ENCODE peak calls at places on chromosome 11, in four cellular contexts. A is endothelial cell, D is OCI-LY7, N is GM23338. R is an unnamed sample.
A peak's percentile ranks its signal among the peaks of the same experiment; 100 is the strongest.

GRCh38 chr11:69523453-69523852 is 42.0 kb downstream of the LINC01488 start:
- DNase-seq in A (no peak), D (no peak), N (no peak), R (no peak)

GRCh38 chr11:126366064-126366822 is 10.8 kb downstream of the ST3GAL4 start:
- DNase-seq in N (peak; percentile 43), D (no peak), A (no peak), R (no peak)

GRCh38 chr11:134792044-134792443 is 380.0 kb upstream of the B3GAT1 start:
- DNase-seq in A (no peak), N (no peak), D (no peak), R (no peak)

GRCh38 chr11:95923730-95924413 is at the start of gene MTMR2:
- DNase-seq in D (peak; percentile 43), N (peak; percentile 90), A (peak; percentile 84), R (peak; percentile 67)

GRCh38 chr11:110152199-110152598 is 59.0 kb downstream of the ZC3H12C start:
- DNase-seq in D (no peak), A (no peak), N (no peak), R (no peak)

GRCh38 chr11:62392944-62393628 is 25.7 kb upstream of the SCGB1A1 start:
- DNase-seq in A (no peak), N (no peak), D (peak; percentile 55), R (no peak)

GRCh38 chr11:126702987-126703386 is 297.6 kb downstream of the KIRREL3 start:
- DNase-seq in D (no peak), N (no peak), A (no peak), R (no peak)

GRCh38 chr11:113952588-113952987 is 22.3 kb upstream of the HTR3A start:
- DNase-seq in A (no peak), D (no peak), N (no peak), R (no peak)

GRCh38 chr11:94544582-94544831 is 786 bp downstream of the FUT4 start:
- DNase-seq in A (peak; percentile 26), D (no peak), N (no peak), R (no peak)

GRCh38 chr11:115420524-115420923 is 83.7 kb downstream of the CADM1 start:
- DNase-seq in D (no peak), A (no peak), N (no peak), R (no peak)

GRCh38 chr11:133941546-133941945 is 15.2 kb downstream of the IGSF9B start:
- DNase-seq in A (no peak), D (no peak), N (no peak), R (no peak)

GRCh38 chr11:3162410-3163240 is 2.5 kb downstream of the OSBPL5 start:
- DNase-seq in N (no peak), D (no peak), A (no peak), R (no peak)

GRCh38 chr11:61961570-61962212 is 5.7 kb downstream of the FTH1 start:
- DNase-seq in D (no peak), A (no peak), N (no peak), R (no peak)

GRCh38 chr11:32343325-32344008 is 91.9 kb downstream of the WT1 start:
- DNase-seq in A (no peak), N (no peak), D (no peak), R (no peak)

GRCh38 chr11:32358729-32359128 is 76.6 kb downstream of the WT1 start:
- DNase-seq in D (no peak), N (peak; percentile 17), A (no peak), R (no peak)

GRCh38 chr11:86737752-86738151 is 62.6 kb upstream of the PRSS23 start:
- DNase-seq in A (no peak), D (no peak), N (no peak), R (no peak)

GRCh38 chr11:14318581-14318981 is 40.4 kb downstream of the RRAS2 start:
- DNase-seq in D (no peak), N (peak; percentile 58), A (no peak), R (no peak)

GRCh38 chr11:47992959-47993820 is 12.8 kb downstream of the PTPRJ start:
- DNase-seq in N (no peak), D (no peak), A (no peak), R (no peak)

GRCh38 chr11:1933416-1934325 is 13.5 kb upstream of the MRPL23 start:
- DNase-seq in N (no peak), A (no peak), D (no peak), R (no peak)

GRCh38 chr11:121451178-121451981 is 734 bp upstream of the SORL1 start:
- DNase-seq in A (no peak), N (no peak), D (peak; percentile 79), R (no peak)

GRCh38 chr11:69477111-69477510 is 4.4 kb upstream of the LINC01488 start:
- DNase-seq in D (no peak), N (no peak), A (no peak), R (no peak)

GRCh38 chr11:11043676-11044075 is 185.8 kb upstream of the ZBED5 start:
- DNase-seq in A (no peak), D (no peak), N (no peak), R (no peak)

GRCh38 chr11:12951376-12951775 is 57.7 kb upstream of the RASSF10 start:
- DNase-seq in D (no peak), A (no peak), N (no peak), R (no peak)

GRCh38 chr11:7057641-7058040 is 31.2 kb upstream of the RBMXL2 start:
- DNase-seq in D (no peak), A (no peak), N (no peak), R (no peak)

DNA sequence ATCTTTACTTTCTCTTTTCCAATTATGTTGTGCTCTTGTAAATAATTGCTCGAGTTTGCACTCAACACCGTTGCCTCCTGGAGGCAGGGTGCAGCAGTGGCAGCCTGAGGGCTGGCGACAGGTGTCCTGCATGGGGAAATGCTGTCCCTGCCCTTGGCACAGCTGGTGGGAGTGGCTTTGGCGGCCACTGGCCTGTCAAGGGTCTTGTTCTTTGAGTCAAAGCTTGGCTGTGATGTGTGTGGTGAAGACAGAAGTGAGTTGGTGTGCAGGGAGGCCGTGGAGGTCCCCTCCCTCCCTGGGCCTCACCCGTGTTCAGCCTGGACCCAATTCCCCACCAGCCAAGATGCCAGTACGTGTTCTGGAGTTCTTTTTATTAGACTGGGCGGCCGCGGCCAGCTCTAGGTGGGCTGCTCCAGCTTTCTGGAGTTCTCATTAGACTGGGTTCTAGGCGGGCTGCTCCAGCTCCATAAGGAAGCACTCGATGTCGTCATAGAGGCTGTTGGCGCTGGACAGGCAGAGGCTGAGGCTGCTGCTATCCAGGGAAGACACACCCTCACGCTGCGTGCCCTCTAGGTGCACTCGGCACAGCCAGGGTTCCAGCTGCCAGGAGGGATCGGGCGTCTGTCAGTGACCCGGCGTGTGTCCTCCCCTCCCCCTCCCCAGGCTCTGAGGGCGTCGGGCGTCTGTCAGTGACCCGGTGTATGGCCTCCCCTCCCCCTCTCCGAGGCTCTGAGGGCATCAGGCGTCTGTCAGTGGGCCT is 3.4 kb downstream of the IRF7 start:
- DNase-seq in D (peak; percentile 24), A (no peak), N (peak; percentile 63), R (no peak)
- TF ChIP-seq CTCF in D (peak; percentile 41), A (no peak), N (peak; percentile 44), R (peak; percentile 33)

DNA sequence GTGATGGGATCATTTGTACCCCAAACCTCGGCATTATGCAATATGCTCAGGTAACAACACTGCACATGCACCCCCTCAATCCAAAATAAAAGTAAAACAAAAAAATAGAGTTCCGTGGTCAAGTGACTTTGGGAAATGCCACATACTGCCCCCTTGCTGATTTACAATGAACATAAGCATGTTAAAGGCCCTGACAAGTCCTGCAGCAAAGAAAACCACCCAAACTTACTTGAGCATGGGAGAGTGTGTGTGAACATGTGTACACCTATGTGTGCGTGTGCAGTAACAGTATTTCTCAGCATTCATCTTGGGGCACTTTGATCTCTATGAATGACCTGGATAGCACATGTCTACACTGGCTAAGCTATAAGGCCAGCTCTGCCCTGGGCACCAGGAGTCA is 15.8 kb upstream of the IGSF22 start:
- DNase-seq in D (peak; percentile 8), A (no peak), N (no peak), R (no peak)
- TF ChIP-seq CTCF in D (peak; percentile 49), A (no peak), N (no peak), R (no peak)

GRCh38 chr11:101862410-101863233 is 52.2 kb upstream of the CEP126 start:
- DNase-seq in N (peak; percentile 79), A (peak; percentile 33), D (peak; percentile 28), R (no peak)
- TF ChIP-seq CTCF in N (peak; percentile 74), A (no peak), D (peak; percentile 55), R (peak; percentile 57)

DNA sequence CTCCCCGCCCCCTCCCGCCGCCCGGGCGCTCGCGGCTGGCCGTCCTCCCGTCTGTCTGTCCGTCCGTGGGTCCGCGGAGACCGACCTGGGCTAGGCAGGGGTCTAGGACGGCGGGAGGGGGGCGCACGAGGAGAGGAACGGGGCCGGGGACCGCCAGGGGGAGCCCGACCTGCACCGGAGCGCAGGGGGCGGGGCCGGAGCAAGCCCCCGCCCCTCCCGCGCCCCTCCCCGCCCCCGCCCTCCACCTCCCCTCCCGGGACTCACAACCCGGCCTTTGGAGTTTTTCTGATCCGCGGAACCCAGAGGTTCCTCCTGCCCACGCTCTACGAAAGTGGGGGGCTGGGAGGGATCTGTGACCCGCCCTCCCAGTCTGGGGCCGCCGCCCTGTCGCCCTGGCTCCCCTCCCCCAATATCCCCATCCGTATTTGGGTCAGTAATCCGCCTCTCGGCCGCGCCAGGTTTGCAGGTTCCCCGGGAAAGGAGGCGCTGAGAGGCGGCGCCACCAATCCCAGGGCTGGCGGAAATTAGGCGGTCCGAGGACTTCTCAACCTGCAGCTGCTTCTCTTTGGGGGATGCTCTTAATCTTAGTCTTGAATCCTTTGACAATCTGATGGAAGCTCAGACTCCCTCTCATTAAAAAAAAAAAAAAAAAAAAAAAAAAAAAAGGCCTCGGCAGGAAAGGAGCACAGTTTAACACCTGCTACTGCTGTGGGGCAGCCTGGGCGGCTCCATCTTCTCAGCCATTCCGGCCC is 922 bp upstream of the KCNJ11 start:
- DNase-seq in D (peak; percentile 87), A (peak; percentile 83), N (peak; percentile 95), R (peak; percentile 85)
- TF ChIP-seq CTCF in D (peak; percentile 54), A (peak; percentile 81), N (no peak), R (peak; percentile 91)

GRCh38 chr11:60485987-60486386 is 6.6 kb upstream of the MS4A12 start:
- DNase-seq in D (peak; percentile 95), A (peak; percentile 31), N (peak; percentile 73), R (no peak)
- TF ChIP-seq CTCF in D (peak; percentile 100), A (peak; percentile 64), N (peak; percentile 79), R (peak; percentile 70)

DNA sequence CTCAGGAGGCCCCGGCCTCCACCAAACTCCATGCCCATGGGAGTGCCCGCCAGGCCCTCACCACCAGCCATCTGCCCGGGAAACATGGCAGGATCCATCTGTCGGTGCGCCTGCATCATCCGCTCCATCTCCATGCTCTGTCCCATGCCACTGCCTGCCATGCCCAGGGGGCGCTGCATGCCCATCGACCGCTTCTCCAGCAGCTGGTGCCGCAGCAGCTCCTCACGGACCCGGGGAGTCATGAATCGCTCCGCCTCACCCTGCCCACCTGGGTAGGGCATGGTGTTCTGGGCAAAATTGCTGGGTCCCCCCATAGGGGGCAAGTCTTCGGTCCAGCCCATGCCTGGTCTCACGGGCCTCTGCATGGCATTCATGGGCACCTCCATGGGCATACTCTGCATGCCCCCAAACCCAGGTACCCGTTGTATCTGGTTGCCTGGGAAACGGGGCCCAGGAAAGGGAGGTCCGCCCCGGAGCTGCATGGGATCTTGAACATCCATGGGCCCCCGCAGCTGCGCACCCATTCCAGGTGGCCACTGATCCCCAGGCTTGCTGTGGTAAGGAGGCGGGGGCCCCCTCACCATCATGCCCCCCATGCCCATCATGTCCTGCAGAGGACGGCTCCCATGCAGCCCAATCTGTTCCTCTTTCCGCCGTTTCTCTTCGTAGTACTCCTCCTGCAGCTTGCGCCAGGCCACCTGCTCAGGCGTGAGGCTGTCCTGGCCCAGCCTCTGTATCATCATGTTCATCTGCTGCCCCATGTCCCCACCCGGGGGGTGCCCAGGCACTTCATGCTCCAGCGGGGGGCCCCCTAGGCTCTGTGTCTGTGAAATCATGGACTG is 18.0 kb downstream of the CXCR5 start:
- DNase-seq in A (no peak), N (no peak), D (no peak), R (no peak)
- TF ChIP-seq CTCF in A (no peak), N (peak; percentile 8), D (no peak), R (no peak)

R was measured in progenitor cell of endocrine pancreas.